ENCODE peak calls at places on chromosomes 16 and 17, in four cellular contexts. Y is substantia nigra; Q is stimulated activated CD8-positive, alpha-beta memory T cell treated with anti-CD3 and anti-CD28 coated beads, Interleukin-15, amount 100 ng/mL, for 24 hours; T is WERI-Rb-1. A is an unnamed sample.

GRCh38 chr16:54847207-54847606 is 83.5 kb upstream of the IRX5 start:
- DNase-seq in Y (no peak), Q (no peak), T (no peak), A (no peak)

GRCh38 chr16:12800751-12801308 is 2.9 kb downstream of the CPPED1 start:
- DNase-seq in Y (no peak), Q (no peak), T (no peak), A (no peak)

GRCh38 chr16:1466054-1466453 is 8.8 kb downstream of the CLCN7 start:
- DNase-seq in Y (no peak), Q (no peak), T (no peak), A (no peak)

GRCh38 chr17:29593546-29594440 is 861 bp downstream of the ANKRD13B start:
- DNase-seq in Y (no peak), Q (no peak), T (peak; percentile 44), A (no peak)

GRCh38 chr16:9756434-9756833 is 425.8 kb downstream of the GRIN2A start:
- DNase-seq in Y (no peak), Q (no peak), T (no peak), A (no peak)

GRCh38 chr17:65572186-65572580 is 10.7 kb upstream of the AXIN2 start:
- DNase-seq in Y (no peak), Q (no peak), T (no peak), A (no peak)

GRCh38 chr17:37813753-37814152 is 68.9 kb upstream of the HNF1B start:
- DNase-seq in Y (no peak), Q (no peak), T (no peak), A (no peak)

GRCh38 chr16:15792563-15792971 is 64.3 kb downstream of the MYH11 start:
- DNase-seq in Y (no peak), Q (no peak), T (no peak), A (no peak)

GRCh38 chr16:14444979-14445810 is 184.9 kb downstream of the PARN start:
- DNase-seq in Y (no peak), Q (no peak), T (no peak), A (no peak)

GRCh38 chr17:2416010-2416734 is 15.3 kb upstream of the MNT start:
- DNase-seq in Y (peak; percentile 41), Q (peak; percentile 73), T (peak; percentile 88), A (peak; percentile 99)

GRCh38 chr17:28567604-28568003 is 3.7 kb downstream of the PIGS start:
- DNase-seq in Y (no peak), Q (no peak), T (no peak), A (no peak)

GRCh38 chr17:53627511-53627910 is 195.2 kb upstream of the KIF2B start:
- DNase-seq in Y (no peak), Q (no peak), T (no peak), A (no peak)

GRCh38 chr17:61253293-61253801 is 146.3 kb upstream of the TBX2 start:
- DNase-seq in Y (no peak), Q (no peak), T (no peak), A (no peak)

GRCh38 chr17:17380156-17380925 is 77.2 kb downstream of the NT5M start:
- DNase-seq in Y (no peak), Q (no peak), T (no peak), A (no peak)

GRCh38 chr17:48882272-48882671 is 10.3 kb upstream of the ATP5MC1 start:
- DNase-seq in Y (no peak), Q (no peak), T (no peak), A (no peak)

GRCh38 chr17:76278952-76279741 is 14.0 kb downstream of the UBALD2 start:
- DNase-seq in Y (peak; percentile 53), Q (peak; percentile 87), T (peak; percentile 92), A (peak; percentile 91)

GRCh38 chr16:87382023-87382785 is 1.4 kb downstream of the FBXO31 start:
- DNase-seq in Y (no peak), Q (no peak), T (no peak), A (no peak)

GRCh38 chr16:72840591-72841381 is 207.1 kb downstream of the ZFHX3 start:
- DNase-seq in Y (no peak), Q (no peak), T (no peak), A (no peak)

GRCh38 chr17:40290629-40291296 is 3.1 kb downstream of the CDC6 start:
- DNase-seq in Y (no peak), Q (no peak), T (peak; percentile 70), A (no peak)

GRCh38 chr16:3789375-3790067 is 72.2 kb upstream of the TRAP1 start:
- DNase-seq in Y (no peak), Q (no peak), T (no peak), A (no peak)

GRCh38 chr16:16972831-16973230 is 497.9 kb downstream of the XYLT1 start:
- DNase-seq in Y (no peak), Q (no peak), T (no peak), A (no peak)

GRCh38 chr17:27634781-27635180 is 3.8 kb downstream of the LGALS9 start:
- DNase-seq in Y (no peak), Q (no peak), T (no peak), A (no peak)

GRCh38 chr17:152860-153420 is 15.6 kb downstream of the SCGB1C2 start:
- DNase-seq in Y (no peak), Q (no peak), T (peak; percentile 54), A (peak; percentile 16)

GRCh38 chr17:9239260-9239820 is 218.0 kb downstream of the NTN1 start:
- DNase-seq in Y (no peak), Q (no peak), T (no peak), A (no peak)

GRCh38 chr17:7897773-7898172 is 9.2 kb downstream of the CHD3 start:
- DNase-seq in Y (no peak), Q (no peak), T (no peak), A (no peak)

GRCh38 chr16:55248058-55248457 is 75.9 kb upstream of the IRX6 start:
- DNase-seq in Y (no peak), Q (no peak), T (no peak), A (no peak)

GRCh38 chr16:24051125-24051524 is 205.0 kb upstream of the CACNG3 start:
- DNase-seq in Y (no peak), Q (no peak), T (no peak), A (no peak)

GRCh38 chr17:18950944-18951905 is 740 bp upstream of the SLC5A10 start:
- DNase-seq in Y (no peak), Q (no peak), T (no peak), A (no peak)

GRCh38 chr16:85027349-85027967 is at the start of gene KIAA0513:
- DNase-seq in Y (peak; percentile 80), Q (peak; percentile 97), T (peak; percentile 84), A (peak; percentile 71)

GRCh38 chr17:13306310-13306962 is 288.6 kb upstream of the ELAC2 start:
- DNase-seq in Y (no peak), Q (no peak), T (peak; percentile 57), A (no peak)

GRCh38 chr16:18984425-18985005 is 781 bp downstream of the TMC7 start:
- DNase-seq in Y (no peak), Q (no peak), T (no peak), A (no peak)

GRCh38 chr16:13997933-13998332 is 73.2 kb upstream of the MRTFB start:
- DNase-seq in Y (no peak), Q (no peak), T (no peak), A (no peak)

GRCh38 chr17:60249517-60249826 is 99.7 kb downstream of the CA4 start:
- DNase-seq in Y (no peak), Q (no peak), T (no peak), A (no peak)

GRCh38 chr17:3026125-3026855 is 37.1 kb downstream of the OR1D5 start:
- DNase-seq in Y (no peak), Q (no peak), T (no peak), A (no peak)

GRCh38 chr17:20206591-20206990 is 197.4 kb downstream of the SPECC1 start:
- DNase-seq in Y (no peak), Q (no peak), T (no peak), A (no peak)

GRCh38 chr17:34171245-34171818 is 83.8 kb upstream of the CCL2 start:
- DNase-seq in Y (no peak), Q (no peak), T (peak; percentile 74), A (peak; percentile 38)

GRCh38 chr16:35255186-35255803 is 1795.9 kb downstream of the TP53TG3F start:
- DNase-seq in Y (no peak), Q (no peak), T (no peak), A (no peak)

GRCh38 chr17:36529121-36529520 is 5.5 kb downstream of the MYO19 start:
- DNase-seq in Y (no peak), Q (no peak), T (no peak), A (no peak)

GRCh38 chr17:69539274-69539673 is 124.8 kb downstream of the MAP2K6 start:
- DNase-seq in Y (no peak), Q (no peak), T (peak; percentile 60), A (no peak)